ENCODE peak calls at places on chromosomes 2 and 18, in six cellular contexts. One of them, this sample, is unnamed.

GRCh38 chr2:220104871-220105351 is 477.5 kb downstream of the SLC4A3 start:
- DNase-seq in H1: no peak
- DNase-seq in IMR-90: peak
- DNase-seq in H9: no peak
- DNase-seq in neuronal stem cell: no peak
- DNase-seq in trophoblast cell: no peak
- DNase-seq in this sample: peak

GRCh38 chr2:118254117-118254516 is 165.8 kb downstream of the INSIG2 start:
- DNase-seq in H9: no peak
- DNase-seq in IMR-90: no peak
- DNase-seq in H1: no peak
- DNase-seq in neuronal stem cell: no peak
- DNase-seq in trophoblast cell: no peak
- DNase-seq in this sample: no peak

GRCh38 chr2:45833968-45834344 is 182.5 kb downstream of the PRKCE start:
- DNase-seq in H1: no peak
- DNase-seq in trophoblast cell: no peak
- DNase-seq in neuronal stem cell: no peak
- DNase-seq in IMR-90: no peak
- DNase-seq in H9: no peak
- DNase-seq in this sample: no peak

GRCh38 chr18:79570266-79571201 is 109.1 kb upstream of the CTDP1 start:
- DNase-seq in neuronal stem cell: no peak
- DNase-seq in H1: peak
- DNase-seq in trophoblast cell: no peak
- DNase-seq in H9: peak
- DNase-seq in IMR-90: peak
- DNase-seq in this sample: peak

GRCh38 chr2:226445216-226445861 is 354.3 kb downstream of the IRS1 start:
- DNase-seq in neuronal stem cell: no peak
- DNase-seq in IMR-90: no peak
- DNase-seq in H9: no peak
- DNase-seq in trophoblast cell: no peak
- DNase-seq in H1: no peak
- DNase-seq in this sample: no peak

GRCh38 chr2:43082111-43082877 is 144.1 kb downstream of the ZFP36L2 start:
- DNase-seq in H1: no peak
- DNase-seq in trophoblast cell: no peak
- DNase-seq in H9: no peak
- DNase-seq in IMR-90: peak
- DNase-seq in neuronal stem cell: no peak
- DNase-seq in this sample: peak

GRCh38 chr2:169221745-169222369 is 140.5 kb downstream of the LRP2 start:
- DNase-seq in neuronal stem cell: no peak
- DNase-seq in IMR-90: no peak
- DNase-seq in trophoblast cell: no peak
- DNase-seq in H9: no peak
- DNase-seq in H1: no peak
- DNase-seq in this sample: peak

GRCh38 chr2:100603945-100604633 is 41.3 kb downstream of the PDCL3 start:
- DNase-seq in trophoblast cell: no peak
- DNase-seq in H1: no peak
- DNase-seq in neuronal stem cell: no peak
- DNase-seq in H9: no peak
- DNase-seq in IMR-90: no peak
- DNase-seq in this sample: peak

GRCh38 chr2:128949360-128949759 is 630.7 kb upstream of the HS6ST1 start:
- DNase-seq in H9: no peak
- DNase-seq in trophoblast cell: no peak
- DNase-seq in H1: no peak
- DNase-seq in IMR-90: no peak
- DNase-seq in neuronal stem cell: no peak
- DNase-seq in this sample: no peak

GRCh38 chr2:240440704-240441320 is 5.3 kb downstream of the GPC1 start:
- DNase-seq in trophoblast cell: no peak
- DNase-seq in IMR-90: no peak
- DNase-seq in H1: peak
- DNase-seq in neuronal stem cell: no peak
- DNase-seq in H9: no peak
- DNase-seq in this sample: no peak

GRCh38 chr2:163200726-163201125 is 362.2 kb upstream of the KCNH7 start:
- DNase-seq in neuronal stem cell: no peak
- DNase-seq in trophoblast cell: no peak
- DNase-seq in H1: no peak
- DNase-seq in IMR-90: no peak
- DNase-seq in H9: no peak
- DNase-seq in this sample: no peak

GRCh38 chr2:145764631-145765030 is 1244.7 kb upstream of the ZEB2 start:
- DNase-seq in trophoblast cell: no peak
- DNase-seq in H1: no peak
- DNase-seq in IMR-90: no peak
- DNase-seq in H9: no peak
- DNase-seq in neuronal stem cell: no peak
- DNase-seq in this sample: no peak

GRCh38 chr2:63055510-63056308 is 5.1 kb downstream of the OTX1 start:
- DNase-seq in IMR-90: no peak
- DNase-seq in neuronal stem cell: peak
- DNase-seq in H1: peak
- DNase-seq in trophoblast cell: peak
- DNase-seq in H9: peak
- DNase-seq in this sample: peak

GRCh38 chr18:76347341-76347740 is 147.7 kb downstream of the ZNF516 start:
- DNase-seq in H1: no peak
- DNase-seq in H9: no peak
- DNase-seq in IMR-90: no peak
- DNase-seq in neuronal stem cell: no peak
- DNase-seq in trophoblast cell: no peak
- DNase-seq in this sample: no peak

GRCh38 chr2:143720093-143720664 is 591.0 kb downstream of the ARHGAP15 start:
- DNase-seq in trophoblast cell: no peak
- DNase-seq in neuronal stem cell: peak
- DNase-seq in H1: no peak
- DNase-seq in IMR-90: no peak
- DNase-seq in H9: peak
- DNase-seq in this sample: no peak

GRCh38 chr2:233480490-233481202 is 85.9 kb downstream of the USP40 start:
- DNase-seq in H1: no peak
- DNase-seq in neuronal stem cell: no peak
- DNase-seq in trophoblast cell: no peak
- DNase-seq in H9: no peak
- DNase-seq in IMR-90: no peak
- DNase-seq in this sample: no peak

GRCh38 chr2:184743096-184743495 is 144.8 kb downstream of the ZNF804A start:
- DNase-seq in H9: no peak
- DNase-seq in trophoblast cell: no peak
- DNase-seq in H1: no peak
- DNase-seq in IMR-90: peak
- DNase-seq in neuronal stem cell: no peak
- DNase-seq in this sample: no peak

GRCh38 chr2:109322111-109322510 is 193.1 kb downstream of the SH3RF3 start:
- DNase-seq in H9: no peak
- DNase-seq in H1: no peak
- DNase-seq in neuronal stem cell: no peak
- DNase-seq in trophoblast cell: no peak
- DNase-seq in IMR-90: peak
- DNase-seq in this sample: peak

GRCh38 chr2:25078171-25079049 is 36.5 kb downstream of the EFR3B start:
- DNase-seq in trophoblast cell: peak
- DNase-seq in neuronal stem cell: no peak
- DNase-seq in H1: no peak
- DNase-seq in IMR-90: peak
- DNase-seq in H9: no peak
- DNase-seq in this sample: peak

GRCh38 chr2:100953406-100954043 is 48.6 kb upstream of the RPL31 start:
- DNase-seq in H1: no peak
- DNase-seq in neuronal stem cell: no peak
- DNase-seq in IMR-90: no peak
- DNase-seq in H9: no peak
- DNase-seq in trophoblast cell: no peak
- DNase-seq in this sample: no peak

GRCh38 chr2:241036397-241036963 is 38.1 kb downstream of the SNED1 start:
- DNase-seq in trophoblast cell: no peak
- DNase-seq in H9: peak
- DNase-seq in IMR-90: no peak
- DNase-seq in neuronal stem cell: peak
- DNase-seq in H1: peak
- DNase-seq in this sample: peak

GRCh38 chr2:128611421-128612320 is 293.0 kb upstream of the HS6ST1 start:
- DNase-seq in neuronal stem cell: no peak
- DNase-seq in trophoblast cell: no peak
- DNase-seq in IMR-90: no peak
- DNase-seq in H9: no peak
- DNase-seq in H1: no peak
- DNase-seq in this sample: no peak

GRCh38 chr2:79200762-79201161 is 41.2 kb upstream of the REG3A start:
- DNase-seq in IMR-90: no peak
- DNase-seq in H1: no peak
- DNase-seq in trophoblast cell: no peak
- DNase-seq in H9: no peak
- DNase-seq in neuronal stem cell: no peak
- DNase-seq in this sample: no peak

GRCh38 chr2:122329266-122329665 is 573.8 kb downstream of the TSN start:
- DNase-seq in H9: no peak
- DNase-seq in IMR-90: no peak
- DNase-seq in H1: no peak
- DNase-seq in neuronal stem cell: no peak
- DNase-seq in trophoblast cell: peak
- DNase-seq in this sample: no peak

DNA sequence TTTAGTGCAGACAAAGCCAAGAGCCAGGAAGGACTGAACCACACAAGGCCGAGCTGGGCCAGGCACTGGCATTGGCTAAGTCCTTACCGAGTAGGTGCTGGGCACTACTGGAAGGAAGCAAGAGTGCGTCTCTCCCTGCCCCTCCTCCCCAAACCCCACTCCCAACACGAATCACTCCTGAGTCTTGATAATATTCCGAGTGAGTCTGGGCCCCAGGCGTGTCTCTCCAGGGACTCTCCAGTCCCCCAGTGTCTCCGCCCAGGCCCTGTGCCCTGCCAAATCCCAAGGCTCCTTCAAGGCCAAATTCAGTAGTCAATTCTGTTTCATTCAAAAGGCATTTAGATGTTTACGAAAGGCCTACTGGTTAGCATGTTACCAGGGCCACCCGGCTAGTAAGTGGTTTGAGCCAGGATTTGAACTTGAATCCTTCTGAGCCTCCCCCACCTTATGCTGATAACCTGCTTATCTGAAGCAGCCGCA is 82.8 kb downstream of the GLI2 start:
- DNase-seq in H9: no peak
- DNase-seq in H1: no peak
- DNase-seq in trophoblast cell: no peak
- DNase-seq in IMR-90: peak
- DNase-seq in neuronal stem cell: no peak
- DNase-seq in this sample: peak
- H3K14ac ChIP-seq in H9: no peak
- H3K14ac ChIP-seq in H1: no peak
- H3K14ac ChIP-seq in trophoblast cell: no peak
- H3K14ac ChIP-seq in IMR-90: peak
- H3K14ac ChIP-seq in neuronal stem cell: no peak
- H3K14ac ChIP-seq in this sample: peak

GRCh38 chr2:28796620-28797019 is 14.0 kb upstream of the SPDYA start:
- DNase-seq in trophoblast cell: no peak
- DNase-seq in H9: no peak
- DNase-seq in IMR-90: no peak
- DNase-seq in neuronal stem cell: no peak
- DNase-seq in H1: no peak
- DNase-seq in this sample: no peak
- H3K27ac ChIP-seq in trophoblast cell: no peak
- H3K27ac ChIP-seq in H9: no peak
- H3K27ac ChIP-seq in IMR-90: no peak
- H3K27ac ChIP-seq in neuronal stem cell: no peak
- H3K27ac ChIP-seq in H1: no peak
- H3K27ac ChIP-seq in this sample: no peak

GRCh38 chr2:85999131-85999831 is 106.4 kb downstream of the POLR1A start:
- DNase-seq in H1: no peak
- DNase-seq in IMR-90: peak
- DNase-seq in neuronal stem cell: no peak
- DNase-seq in trophoblast cell: no peak
- DNase-seq in H9: peak
- DNase-seq in this sample: peak
- H2AK5ac ChIP-seq in H1: no peak
- H2AK5ac ChIP-seq in IMR-90: peak
- H2AK5ac ChIP-seq in neuronal stem cell: no peak
- H2AK5ac ChIP-seq in trophoblast cell: peak
- H2AK5ac ChIP-seq in H9: no peak
- H2AK5ac ChIP-seq in this sample: peak

GRCh38 chr2:134254836-134255235 is 964 bp downstream of the MGAT5 start:
- DNase-seq in IMR-90: no peak
- DNase-seq in trophoblast cell: no peak
- DNase-seq in H1: no peak
- DNase-seq in neuronal stem cell: no peak
- DNase-seq in H9: no peak
- DNase-seq in this sample: no peak
- H3K14ac ChIP-seq in IMR-90: no peak
- H3K14ac ChIP-seq in trophoblast cell: no peak
- H3K14ac ChIP-seq in H1: no peak
- H3K14ac ChIP-seq in neuronal stem cell: no peak
- H3K14ac ChIP-seq in H9: no peak
- H3K14ac ChIP-seq in this sample: no peak